ENCODE peak calls at places on chromosomes 7 and 10, in five cellular contexts. Y, K, C, E and W are unnamed samples.
A peak's percentile ranks its signal among the peaks of the same experiment; 100 is the strongest.

GRCh38 chr10:51074238-51075028 is at the start of gene PRKG1:
- DNase-seq in K (no peak), E (no peak), Y (peak; percentile 57), C (peak; percentile 39), W (no peak)

GRCh38 chr7:151126500-151127137 is 40.3 kb downstream of the AGAP3 start:
- DNase-seq in C (no peak), Y (no peak), K (no peak), E (no peak), W (no peak)

GRCh38 chr10:95573953-95574604 is 12.9 kb upstream of the SORBS1 start:
- DNase-seq in Y (no peak), E (no peak), K (no peak), C (no peak), W (no peak)

GRCh38 chr10:99394761-99395386 is 35.5 kb downstream of the GOT1 start:
- DNase-seq in E (no peak), K (no peak), C (no peak), Y (peak; percentile 38), W (no peak)

GRCh38 chr7:75980865-75981449 is 13.4 kb downstream of the TMEM120A start:
- DNase-seq in K (no peak), Y (no peak), E (no peak), C (no peak), W (no peak)

GRCh38 chr10:6178581-6178980 is 24.2 kb upstream of the PFKFB3 start:
- DNase-seq in Y (no peak), C (no peak), E (no peak), K (no peak), W (no peak)

GRCh38 chr7:83456413-83456812 is 192.5 kb downstream of the SEMA3E start:
- DNase-seq in K (no peak), C (no peak), E (no peak), Y (no peak), W (no peak)

GRCh38 chr7:39624935-39625694 is 1.7 kb downstream of the RALA start:
- DNase-seq in Y (no peak), E (no peak), K (peak; percentile 55), C (no peak), W (no peak)

GRCh38 chr10:47261121-47261520 is 38.9 kb upstream of the GDF10 start:
- DNase-seq in K (no peak), E (no peak), Y (no peak), C (no peak), W (no peak)

GRCh38 chr7:138898255-138898654 is 82.9 kb downstream of the KIAA1549 start:
- DNase-seq in E (no peak), Y (no peak), K (no peak), C (no peak), W (no peak)

GRCh38 chr7:122166708-122167107 is 22.7 kb upstream of the AASS start:
- DNase-seq in K (no peak), Y (no peak), E (no peak), C (peak; percentile 40), W (no peak)

GRCh38 chr7:87564290-87564963 is 36.3 kb downstream of the ABCB1 start:
- DNase-seq in C (no peak), Y (no peak), E (peak; percentile 5), K (peak; percentile 59), W (no peak)

GRCh38 chr7:79434867-79435266 is 18.6 kb downstream of the MAGI2 start:
- DNase-seq in E (no peak), C (no peak), K (no peak), Y (no peak), W (no peak)

GRCh38 chr7:70618020-70618551 is 513.9 kb upstream of the GALNT17 start:
- DNase-seq in K (no peak), C (no peak), E (no peak), Y (peak; percentile 30), W (no peak)

GRCh38 chr7:149209518-149210269 is 14.3 kb downstream of the ZNF282 start:
- DNase-seq in E (peak; percentile 62), Y (peak; percentile 19), C (no peak), K (peak; percentile 83), W (no peak)

GRCh38 chr10:132518572-132519381 is 18.8 kb upstream of the INPP5A start:
- DNase-seq in K (no peak), Y (peak; percentile 73), E (no peak), C (no peak), W (no peak)

GRCh38 chr7:157633465-157634185 is 296.8 kb downstream of the DNAJB6 start:
- DNase-seq in C (no peak), K (no peak), Y (no peak), E (no peak), W (no peak)

GRCh38 chr7:141654551-141654950 is 47.4 kb downstream of the DENND11 start:
- DNase-seq in K (peak; percentile 78), Y (peak; percentile 76), E (peak; percentile 23), C (peak; percentile 1), W (peak; percentile 48)